ENCODE peak calls at places on chromosome 18, in six cellular contexts. D is AG09309; W is fibroblast of gingiva; G is kidney glomerular epithelial cell; O is activated CD4-positive, alpha-beta T cell treated with anti-CD3 and anti-CD28 coated beads for 48 hours; M is left ventricle myocardium superior. Y is an unnamed sample.

GRCh38 chr18:58037163-58037562 is 6.9 kb upstream of the NEDD4L start:
- DNase-seq in W (no peak), D (no peak), G (no peak), O (no peak), M (no peak), Y (no peak)

GRCh38 chr18:32289480-32290075 is 99.7 kb downstream of the MEP1B start:
- DNase-seq in O (peak), M (no peak), D (peak), G (peak), W (peak), Y (peak)

GRCh38 chr18:50638623-50639398 is 78.9 kb downstream of the MAPK4 start:
- DNase-seq in D (no peak), W (no peak), O (no peak), M (no peak), G (no peak), Y (no peak)

GRCh38 chr18:44594779-44595467 is 85.8 kb upstream of the SETBP1 start:
- DNase-seq in M (no peak), G (peak), W (peak), O (no peak), D (no peak), Y (peak)

GRCh38 chr18:30280861-30281470 is 761.6 kb downstream of the DSC3 start:
- DNase-seq in O (no peak), D (peak), W (peak), G (peak), M (no peak), Y (peak)

GRCh38 chr18:32750328-32750727 is 22.5 kb downstream of the KLHL14 start:
- DNase-seq in D (no peak), M (no peak), O (no peak), W (no peak), G (no peak), Y (no peak)

GRCh38 chr18:61272793-61273192 is 60.4 kb upstream of the CDH20 start:
- DNase-seq in W (no peak), G (no peak), O (no peak), M (no peak), D (no peak), Y (no peak)

GRCh38 chr18:4455113-4455811 is at the start of gene DLGAP1:
- DNase-seq in D (no peak), G (no peak), M (peak), O (peak), W (no peak), Y (no peak)

GRCh38 chr18:59516356-59517155 is 157.5 kb upstream of the LMAN1 start:
- DNase-seq in W (peak), G (peak), D (peak), M (peak), O (no peak), Y (no peak)

GRCh38 chr18:45764000-45764686 is 40.2 kb downstream of the SLC14A1 start:
- DNase-seq in D (no peak), O (no peak), W (no peak), M (no peak), G (no peak), Y (peak)

GRCh38 chr18:14769381-14769780 is 21.4 kb downstream of the ANKRD30B start:
- DNase-seq in D (no peak), G (no peak), O (no peak), M (no peak), W (no peak), Y (no peak)

GRCh38 chr18:58272209-58272608 is 228.2 kb downstream of the NEDD4L start:
- DNase-seq in W (no peak), D (no peak), M (no peak), O (no peak), G (no peak), Y (no peak)

GRCh38 chr18:7221424-7222155 is 9.3 kb upstream of the LRRC30 start:
- DNase-seq in M (no peak), D (peak), O (peak), G (peak), W (peak), Y (peak)

GRCh38 chr18:26342646-26343045 is 116.4 kb downstream of the TAF4B start:
- DNase-seq in G (no peak), O (no peak), W (no peak), M (no peak), D (no peak), Y (no peak)

GRCh38 chr18:60693426-60693825 is 320.9 kb upstream of the MC4R start:
- DNase-seq in D (no peak), W (no peak), M (no peak), G (no peak), O (no peak), Y (no peak)

GRCh38 chr18:10057808-10058791 is 144.3 kb downstream of the VAPA start:
- DNase-seq in M (no peak), W (peak), D (peak), G (no peak), O (no peak), Y (peak)

GRCh38 chr18:63431180-63431579 is 8.9 kb upstream of the VPS4B start:
- DNase-seq in O (no peak), G (no peak), M (no peak), D (no peak), W (no peak), Y (no peak)

GRCh38 chr18:7616661-7617060 is 49.5 kb downstream of the PTPRM start:
- DNase-seq in M (peak), D (no peak), O (no peak), G (no peak), W (no peak), Y (peak)

GRCh38 chr18:3248062-3248669 is 565 bp downstream of the MYL12A start:
- DNase-seq in M (no peak), D (no peak), G (no peak), W (peak), O (no peak), Y (no peak)

GRCh38 chr18:60069145-60069544 is 169.3 kb downstream of the PMAIP1 start:
- DNase-seq in O (no peak), W (no peak), M (no peak), G (no peak), D (no peak), Y (no peak)

GRCh38 chr18:39602112-39602511 is 2036.5 kb upstream of the CELF4 start:
- DNase-seq in G (no peak), D (no peak), W (no peak), M (no peak), O (no peak), Y (no peak)